ENCODE peak calls at places on chromosome 1, in four cellular contexts. One of them, this sample, is unnamed.

GRCh38 chr1:169201084-169201619 is 94.7 kb downstream of the ATP1B1 start:
- DNase-seq in A549: no peak
- DNase-seq in HepG2: no peak
- DNase-seq in K562: no peak
- DNase-seq in this sample: no peak

GRCh38 chr1:2229032-2229920 is 1.2 kb downstream of the SKI start:
- DNase-seq in K562: no peak
- DNase-seq in HepG2: no peak
- DNase-seq in A549: peak; percentile 68
- DNase-seq in this sample: no peak

GRCh38 chr1:156490401-156491032 is 10.1 kb downstream of the MEF2D start:
- DNase-seq in K562: no peak
- DNase-seq in HepG2: no peak
- DNase-seq in A549: peak; percentile 33
- DNase-seq in this sample: no peak

GRCh38 chr1:220747426-220748090 is 564 bp upstream of the MTARC2 start:
- DNase-seq in A549: no peak
- DNase-seq in HepG2: no peak
- DNase-seq in K562: no peak
- DNase-seq in this sample: no peak

GRCh38 chr1:168321945-168322344 is 41.3 kb downstream of the TBX19 start:
- DNase-seq in A549: peak; percentile 62
- DNase-seq in HepG2: peak; percentile 31
- DNase-seq in K562: peak; percentile 32
- DNase-seq in this sample: no peak

GRCh38 chr1:37177230-37177864 is 143.0 kb upstream of the GRIK3 start:
- DNase-seq in K562: peak; percentile 42
- DNase-seq in A549: peak; percentile 58
- DNase-seq in HepG2: peak; percentile 25
- DNase-seq in this sample: no peak

GRCh38 chr1:110337704-110338199 is 1.4 kb upstream of the RBM15 start:
- DNase-seq in K562: peak; percentile 39
- DNase-seq in A549: peak; percentile 42
- DNase-seq in HepG2: peak; percentile 54
- DNase-seq in this sample: no peak

GRCh38 chr1:210385228-210385627 is 56.5 kb downstream of the HHAT start:
- DNase-seq in K562: no peak
- DNase-seq in HepG2: peak; percentile 54
- DNase-seq in A549: no peak
- DNase-seq in this sample: no peak

GRCh38 chr1:62299426-62300200 is 19.6 kb downstream of the KANK4 start:
- DNase-seq in A549: no peak
- DNase-seq in K562: no peak
- DNase-seq in HepG2: peak; percentile 69
- DNase-seq in this sample: no peak

GRCh38 chr1:6635910-6636760 is 11.5 kb downstream of the THAP3 start:
- DNase-seq in A549: no peak
- DNase-seq in HepG2: no peak
- DNase-seq in K562: no peak
- DNase-seq in this sample: no peak

GRCh38 chr1:6635161-6635909 is 10.7 kb downstream of the THAP3 start:
- DNase-seq in HepG2: no peak
- DNase-seq in K562: no peak
- DNase-seq in A549: no peak
- DNase-seq in this sample: no peak

GRCh38 chr1:6632588-6633514 is 8.2 kb downstream of the THAP3 start:
- DNase-seq in A549: no peak
- DNase-seq in K562: no peak
- DNase-seq in HepG2: no peak
- DNase-seq in this sample: no peak

GRCh38 chr1:6637770-6638169 is 13.1 kb downstream of the THAP3 start:
- DNase-seq in HepG2: no peak
- DNase-seq in A549: no peak
- DNase-seq in K562: no peak
- DNase-seq in this sample: no peak

GRCh38 chr1:6634278-6635052 is 9.8 kb downstream of the THAP3 start:
- DNase-seq in HepG2: peak; percentile 40
- DNase-seq in A549: peak; percentile 61
- DNase-seq in K562: peak; percentile 56
- DNase-seq in this sample: no peak
- TF ChIP-seq USF2 in HepG2: no peak
- TF ChIP-seq USF2 in A549: no peak
- TF ChIP-seq USF2 in K562: no peak
- TF ChIP-seq USF2 in this sample: no peak

GRCh38 chr1:223531742-223532341 is 133.7 kb downstream of the CAPN8 start:
- DNase-seq in HepG2: peak; percentile 41
- DNase-seq in K562: peak; percentile 60
- DNase-seq in A549: peak; percentile 61
- DNase-seq in this sample: no peak
- TF ChIP-seq CHD4 in HepG2: no peak
- TF ChIP-seq CHD4 in K562: no peak
- TF ChIP-seq CHD4 in A549: no peak
- TF ChIP-seq CHD4 in this sample: no peak

DNA sequence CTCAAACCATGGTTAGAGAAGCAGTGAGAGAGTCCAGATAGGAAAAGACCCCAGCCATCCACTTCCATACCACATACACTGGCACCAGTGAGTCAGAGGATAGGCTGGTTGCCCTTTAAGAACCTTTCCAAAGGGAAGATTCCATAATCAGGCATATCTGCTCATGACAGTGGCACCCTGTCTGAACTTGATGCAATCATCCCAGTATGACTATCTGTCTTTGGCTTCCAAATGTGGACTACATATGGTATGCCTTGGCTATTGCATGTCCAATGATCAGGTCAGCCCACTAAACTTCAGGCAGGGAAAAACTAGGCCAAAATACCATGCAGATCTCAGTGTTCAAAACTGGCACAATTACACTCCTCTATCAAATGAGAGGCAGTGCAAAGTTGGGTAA is 20.6 kb downstream of the NPR1 start:
- DNase-seq in K562: peak; percentile 18
- DNase-seq in HepG2: no peak
- DNase-seq in A549: peak; percentile 59
- DNase-seq in this sample: no peak
- TF ChIP-seq USF2 in K562: no peak
- TF ChIP-seq USF2 in HepG2: no peak
- TF ChIP-seq USF2 in A549: no peak
- TF ChIP-seq USF2 in this sample: no peak

GRCh38 chr1:66283583-66284041 is 250.3 kb upstream of the SGIP1 start:
- DNase-seq in K562: no peak
- DNase-seq in A549: no peak
- DNase-seq in HepG2: no peak
- DNase-seq in this sample: peak; percentile 66
- TF ChIP-seq CHD4 in K562: no peak
- TF ChIP-seq CHD4 in A549: no peak
- TF ChIP-seq CHD4 in HepG2: no peak
- TF ChIP-seq CHD4 in this sample: no peak

GRCh38 chr1:14371806-14372497 is 226.5 kb upstream of the KAZN start:
- DNase-seq in A549: no peak
- DNase-seq in HepG2: no peak
- DNase-seq in K562: no peak
- DNase-seq in this sample: no peak

GRCh38 chr1:14377386-14377785 is 221.1 kb upstream of the KAZN start:
- DNase-seq in HepG2: no peak
- DNase-seq in K562: no peak
- DNase-seq in A549: no peak
- DNase-seq in this sample: no peak

GRCh38 chr1:14369526-14370213 is 228.8 kb upstream of the KAZN start:
- DNase-seq in HepG2: no peak
- DNase-seq in K562: no peak
- DNase-seq in A549: no peak
- DNase-seq in this sample: no peak

GRCh38 chr1:14367444-14367843 is 231.0 kb upstream of the KAZN start:
- DNase-seq in K562: no peak
- DNase-seq in HepG2: no peak
- DNase-seq in A549: no peak
- DNase-seq in this sample: no peak

DNA sequence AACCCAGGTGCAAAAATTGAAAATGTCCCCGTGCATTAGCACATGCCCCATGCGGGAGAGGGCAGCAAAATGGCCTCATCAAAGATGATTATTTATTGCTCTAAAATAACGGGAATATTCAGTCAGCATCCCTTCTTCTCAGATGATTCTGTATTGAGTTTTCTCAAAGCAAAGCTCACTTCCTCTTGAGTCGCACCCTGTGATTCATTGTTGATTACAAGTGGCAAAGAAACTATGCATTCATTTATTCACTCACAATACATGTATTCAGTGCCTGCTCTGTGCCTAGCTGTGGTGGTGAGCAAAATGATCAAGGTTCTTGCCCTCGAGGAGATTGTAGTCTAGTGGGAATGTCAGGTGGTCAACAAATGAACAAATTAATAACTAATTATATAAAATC is 226.0 kb upstream of the KAZN start:
- DNase-seq in HepG2: no peak
- DNase-seq in A549: no peak
- DNase-seq in K562: no peak
- DNase-seq in this sample: no peak
- TF ChIP-seq USF2 in HepG2: no peak
- TF ChIP-seq USF2 in A549: no peak
- TF ChIP-seq USF2 in K562: no peak
- TF ChIP-seq USF2 in this sample: no peak